ENCODE peak calls at places on chromosome 17, in nine cellular contexts. V is SK-N-SH, G is lower lobe of right lung, R is tibial nerve, J is ascending aorta, X is left ventricle myocardium inferior, C is A673, A is tibial artery, I is upper lobe of right lung. N is an unnamed sample.
A peak's percentile ranks its signal among the peaks of the same experiment; 100 is the strongest.

GRCh38 chr17:57984936-57985674 is 2.9 kb downstream of the VEZF1 start:
- DNase-seq in V (no peak), G (no peak), R (no peak), J (no peak), X (no peak), C (no peak), A (no peak), I (no peak), N (no peak)

GRCh38 chr17:43515641-43516040 is 30.5 kb downstream of the ETV4 start:
- DNase-seq in V (no peak), G (no peak), R (no peak), J (no peak), X (no peak), C (no peak), A (no peak), I (no peak), N (no peak)

GRCh38 chr17:4534928-4535666 is 20.1 kb downstream of the MYBBP1A start:
- DNase-seq in V (no peak), G (no peak), R (no peak), J (no peak), X (no peak), C (no peak), A (no peak), I (no peak), N (no peak)

GRCh38 chr17:2239882-2240430 is 63.6 kb downstream of the SMG6 start:
- DNase-seq in V (no peak), G (no peak), R (peak; percentile 60), J (peak; percentile 80), X (peak; percentile 63), C (no peak), A (peak; percentile 79), I (no peak), N (no peak)

GRCh38 chr17:39687101-39687545 is 734 bp downstream of the PGAP3 start:
- DNase-seq in V (no peak), G (no peak), R (no peak), J (no peak), X (no peak), C (no peak), A (no peak), I (no peak), N (no peak)

GRCh38 chr17:79917902-79918484 is 78.8 kb upstream of the CBX4 start:
- DNase-seq in V (no peak), G (peak; percentile 30), R (no peak), J (no peak), X (no peak), C (no peak), A (no peak), I (no peak), N (no peak)

GRCh38 chr17:69643686-69644085 is 229.2 kb downstream of the MAP2K6 start:
- DNase-seq in V (no peak), G (no peak), R (no peak), J (no peak), X (no peak), C (no peak), A (no peak), I (no peak), N (peak; percentile 7)

GRCh38 chr17:14306602-14307001 is 5.7 kb downstream of the HS3ST3B1 start:
- DNase-seq in V (no peak), G (no peak), R (no peak), J (no peak), X (no peak), C (no peak), A (no peak), I (no peak), N (no peak)

GRCh38 chr17:75774988-75775668 is 9.5 kb upstream of the UNK start:
- DNase-seq in V (peak; percentile 33), G (no peak), R (no peak), J (peak; percentile 67), X (no peak), C (no peak), A (no peak), I (peak; percentile 60), N (no peak)

GRCh38 chr17:1727258-1727789 is 2.8 kb downstream of the WDR81 start:
- DNase-seq in V (no peak), G (no peak), R (no peak), J (no peak), X (no peak), C (no peak), A (no peak), I (no peak), N (no peak)

GRCh38 chr17:17258998-17259397 is 22.0 kb upstream of the FLCN start:
- DNase-seq in V (no peak), G (no peak), R (no peak), J (no peak), X (no peak), C (no peak), A (no peak), I (no peak), N (no peak)

GRCh38 chr17:7803981-7804380 is 30.0 kb upstream of the KDM6B start:
- DNase-seq in V (no peak), G (peak; percentile 66), R (no peak), J (no peak), X (no peak), C (no peak), A (no peak), I (peak; percentile 78), N (no peak)

GRCh38 chr17:82407255-82407654 is 10.9 kb upstream of the HEXD start:
- DNase-seq in V (no peak), G (no peak), R (no peak), J (no peak), X (peak; percentile 52), C (no peak), A (no peak), I (no peak), N (peak; percentile 43)
- H3K27ac ChIP-seq in V (no peak overlapping the region), G (no peak overlapping the region), R (no peak overlapping the region), J (no peak overlapping the region), X (peak overlapping the region; percentile 52), C (no peak overlapping the region), A (no peak overlapping the region), I (no peak overlapping the region), N (no peak overlapping the region)

GRCh38 chr17:31564291-31564690 is 172.8 kb downstream of the RAB11FIP4 start:
- DNase-seq in V (no peak), G (no peak), R (no peak), J (no peak), X (no peak), C (no peak), A (no peak), I (no peak), N (no peak)

GRCh38 chr17:31566247-31566991 is 174.9 kb downstream of the RAB11FIP4 start:
- DNase-seq in V (no peak), G (no peak), R (no peak), J (no peak), X (no peak), C (no peak), A (no peak), I (no peak), N (no peak)

GRCh38 chr17:31566992-31567373 is 175.5 kb downstream of the RAB11FIP4 start:
- DNase-seq in V (peak; percentile 11), G (no peak), R (no peak), J (no peak), X (no peak), C (no peak), A (no peak), I (no peak), N (no peak)

GRCh38 chr17:31564883-31565297 is 173.4 kb downstream of the RAB11FIP4 start:
- DNase-seq in V (peak; percentile 16), G (no peak), R (no peak), J (no peak), X (no peak), C (no peak), A (no peak), I (no peak), N (peak; percentile 22)

DNA sequence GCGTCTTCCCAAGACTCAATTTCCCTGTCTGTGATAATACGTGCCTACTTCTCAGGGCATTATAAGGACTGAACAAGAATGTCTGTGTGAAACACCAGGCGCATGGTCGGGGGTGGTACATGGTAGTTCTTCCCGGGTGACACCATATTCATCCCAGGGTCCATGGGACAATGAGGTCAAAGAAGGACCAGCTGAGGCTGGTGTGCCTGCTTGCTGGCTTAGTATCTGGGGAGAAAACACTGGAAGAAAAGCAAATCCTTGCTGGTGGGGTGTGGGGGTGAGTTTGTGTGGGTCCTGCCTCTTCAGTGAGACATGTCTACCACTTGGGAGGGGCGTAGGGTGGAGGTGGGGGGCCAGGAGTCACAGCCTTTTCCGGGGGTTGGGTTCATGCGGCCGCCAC is 174.2 kb downstream of the RAB11FIP4 start:
- DNase-seq in V (no peak), G (no peak), R (no peak), J (no peak), X (no peak), C (no peak), A (no peak), I (no peak), N (no peak)
- H3K4me1 ChIP-seq in V (peaks cover 27% of the 10 kb centered on the region), G (peaks cover 73% of the 10 kb centered on the region), R (peaks cover 8% of the 10 kb centered on the region), J (peaks cover 77% of the 10 kb centered on the region), X (peaks cover 83% of the 10 kb centered on the region), C (no peaks in the 10 kb centered on the region), A (peaks cover 100% of the 10 kb centered on the region), I (peaks cover 78% of the 10 kb centered on the region), N (peaks cover 69% of the 10 kb centered on the region)

DNA sequence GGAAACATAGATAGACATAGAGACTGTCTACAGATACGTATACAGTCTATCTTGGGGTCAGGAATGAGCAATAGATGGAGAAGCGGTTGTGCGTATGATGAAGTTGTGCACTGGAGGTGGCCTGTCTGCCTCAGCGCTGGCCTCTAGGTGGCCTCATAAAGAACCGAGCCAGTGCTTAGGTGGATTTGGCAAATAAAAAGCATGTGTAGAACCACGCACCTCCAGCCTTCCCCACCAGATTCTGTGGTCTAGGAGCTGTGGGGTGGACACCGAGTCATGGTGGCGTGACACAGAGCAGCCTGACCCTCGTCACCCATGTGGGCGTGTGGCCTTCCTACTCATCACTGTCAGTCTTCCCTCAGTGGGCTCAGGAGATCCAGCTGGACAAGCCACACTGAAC is 34.0 kb downstream of the PGS1 start:
- DNase-seq in V (peak; percentile 58), G (no peak), R (no peak), J (no peak), X (no peak), C (no peak), A (no peak), I (peak; percentile 87), N (no peak)
- TF ChIP-seq CTCF in V (peak; percentile 59), G (peak; percentile 45), R (peak; percentile 12), J (no peak), X (peak; percentile 45), C (peak; percentile 50), A (no peak), I (peak; percentile 42), N (peak; percentile 41)

GRCh38 chr17:28578246-28579195 is 1.8 kb upstream of the ALDOC start:
- DNase-seq in V (no peak), G (no peak), R (no peak), J (no peak), X (no peak), C (no peak), A (no peak), I (no peak), N (no peak)

GRCh38 chr17:28575126-28575795 is 1.4 kb downstream of the ALDOC start:
- DNase-seq in V (peak; percentile 76), G (no peak), R (no peak), J (no peak), X (peak; percentile 81), C (no peak), A (no peak), I (no peak), N (peak; percentile 88)

GRCh38 chr17:28577466-28577824 is 750 bp upstream of the ALDOC start:
- DNase-seq in V (no peak), G (no peak), R (no peak), J (no peak), X (no peak), C (no peak), A (no peak), I (no peak), N (no peak)

GRCh38 chr17:28574536-28574935 is 2.2 kb downstream of the ALDOC start:
- DNase-seq in V (no peak), G (no peak), R (no peak), J (no peak), X (no peak), C (no peak), A (no peak), I (no peak), N (peak; percentile 20)

GRCh38 chr17:28576758-28577465 is at the start of gene ALDOC:
- DNase-seq in V (peak; percentile 97), G (peak; percentile 99), R (peak; percentile 95), J (peak; percentile 98), X (peak; percentile 98), C (peak; percentile 96), A (peak; percentile 98), I (peak; percentile 99), N (peak; percentile 95)
- H3K27ac ChIP-seq in V (peak within 1 kb of the TSS; percentile 77), G (no peak within 1 kb of the TSS), R (peak within 1 kb of the TSS; percentile 58), J (peak within 1 kb of the TSS; percentile 29), X (peak within 1 kb of the TSS; percentile 79), C (peak within 1 kb of the TSS; percentile 1), A (peak within 1 kb of the TSS; percentile 47), I (no peak within 1 kb of the TSS), N (peak within 1 kb of the TSS; percentile 53)

N was measured in heart right ventricle.